ENCODE peak calls at places on chromosome 11, in four cellular contexts. D, I, L and V are unnamed samples.

GRCh38 chr11:98136357-98136756 is 884.4 kb upstream of the CNTN5 start:
- DNase-seq in D (no peak), I (no peak), L (no peak), V (no peak)

GRCh38 chr11:62707277-62707771 is at the start of the genes BSCL2 and GNG3:
- DNase-seq in L (no peak), D (no peak), I (no peak), V (no peak)

GRCh38 chr11:27350503-27350902 is 12.5 kb downstream of the CCDC34 start:
- DNase-seq in D (no peak), I (no peak), L (no peak), V (no peak)

GRCh38 chr11:130400793-130401483 is 27.5 kb downstream of the ADAMTS8 start:
- DNase-seq in D (no peak), L (peak; percentile 21), I (peak; percentile 87), V (peak; percentile 45)

GRCh38 chr11:93583490-93583889 is 40.3 kb upstream of the SMCO4 start:
- DNase-seq in L (no peak), I (no peak), D (no peak), V (no peak)

GRCh38 chr11:14974723-14975587 is 2.8 kb upstream of the CALCA start:
- DNase-seq in I (peak; percentile 20), L (peak; percentile 33), D (peak; percentile 49), V (peak; percentile 68)

GRCh38 chr11:27427183-27427980 is 45.2 kb downstream of the LGR4 start:
- DNase-seq in I (peak; percentile 34), D (peak; percentile 43), L (no peak), V (peak; percentile 50)

GRCh38 chr11:103939694-103940093 is 96.7 kb upstream of the DDI1 start:
- DNase-seq in L (no peak), D (no peak), I (no peak), V (no peak)

GRCh38 chr11:93249437-93250210 is 51.8 kb upstream of the SLC36A4 start:
- DNase-seq in L (no peak), I (no peak), D (no peak), V (no peak)

DNA sequence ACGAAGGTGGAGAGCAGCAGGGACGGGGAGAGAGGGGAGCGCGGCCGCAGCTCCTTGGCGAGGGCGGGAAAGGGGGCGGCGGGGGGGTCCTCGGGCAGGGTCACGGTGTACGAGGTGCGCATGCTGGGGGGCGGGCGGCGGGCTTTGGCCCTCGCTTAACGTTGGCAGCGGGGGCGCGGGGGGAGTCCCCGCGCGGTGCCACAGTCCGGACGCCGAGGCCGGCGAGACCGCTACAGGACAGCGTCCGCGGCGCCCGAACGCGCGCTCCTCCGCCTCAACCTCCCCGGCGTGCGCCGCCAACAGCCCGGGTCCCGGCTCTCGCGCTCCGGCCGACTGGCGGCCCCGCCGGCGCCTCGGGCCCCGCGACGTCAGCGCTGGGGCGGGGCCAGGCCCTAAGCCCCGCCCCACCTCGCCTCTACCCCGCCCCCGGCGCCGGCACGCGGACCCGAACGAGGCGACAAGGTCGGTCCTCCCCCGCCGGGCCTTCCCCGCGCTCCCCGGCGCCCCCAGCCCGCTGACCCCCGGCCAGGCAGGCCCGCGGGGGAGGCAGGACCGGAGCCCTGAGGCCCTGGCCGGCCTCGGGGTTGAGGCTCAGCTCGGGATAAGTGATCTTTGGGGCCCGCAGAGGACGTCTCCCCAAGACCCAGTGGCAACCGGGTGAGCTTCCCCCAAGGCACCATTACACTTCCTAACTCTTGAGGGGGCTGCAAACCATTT is 17.5 kb downstream of the USP2 start:
- DNase-seq in D (peak; percentile 70), L (no peak), I (no peak), V (peak; percentile 57)
- H3K4me3 ChIP-seq in D (peak overlapping the region; percentile 59), L (peak overlapping the region; percentile 32), I (peak overlapping the region; percentile 38), V (peak overlapping the region; percentile 10)

GRCh38 chr11:73402834-73403185 is 26.6 kb downstream of the RELT start:
- DNase-seq in L (no peak), I (no peak), D (no peak), V (peak; percentile 28)
- TF ChIP-seq CTCF in L (peak; percentile 36), I (peak; percentile 35), D (no peak), V (peak; percentile 29)

GRCh38 chr11:73047773-73048371 is 94.2 kb downstream of the FCHSD2 start:
- DNase-seq in L (no peak), D (no peak), I (no peak), V (no peak)
- H3K4me3 ChIP-seq in L (no peak overlapping the region), D (no peak overlapping the region), I (no peak overlapping the region), V (no peak overlapping the region)

GRCh38 chr11:65471410-65471762 is 27.5 kb upstream of the MALAT1 start:
- DNase-seq in L (no peak), I (peak; percentile 79), D (peak; percentile 84), V (peak; percentile 61)

GRCh38 chr11:65470433-65470832 is 28.4 kb upstream of the MALAT1 start:
- DNase-seq in I (no peak), D (no peak), L (no peak), V (no peak)

GRCh38 chr11:65473275-65473860 is 25.5 kb upstream of the MALAT1 start:
- DNase-seq in L (no peak), I (peak; percentile 34), D (no peak), V (peak; percentile 26)

GRCh38 chr11:65468874-65469333 is 29.9 kb upstream of the MALAT1 start:
- DNase-seq in D (peak; percentile 93), L (peak; percentile 82), I (no peak), V (peak; percentile 96)
- TF ChIP-seq CTCF in D (peak; percentile 37), L (peak; percentile 96), I (peak; percentile 42), V (peak; percentile 85)

GRCh38 chr11:45665206-45665932 is at the start of gene CHST1:
- DNase-seq in I (no peak), L (peak; percentile 11), D (peak; percentile 67), V (peak; percentile 23)
- H3K4me3 ChIP-seq in I (peak within 1 kb of the TSS; percentile 36), L (peak within 1 kb of the TSS; percentile 34), D (peak within 1 kb of the TSS; percentile 68), V (peak within 1 kb of the TSS; percentile 11)

DNA sequence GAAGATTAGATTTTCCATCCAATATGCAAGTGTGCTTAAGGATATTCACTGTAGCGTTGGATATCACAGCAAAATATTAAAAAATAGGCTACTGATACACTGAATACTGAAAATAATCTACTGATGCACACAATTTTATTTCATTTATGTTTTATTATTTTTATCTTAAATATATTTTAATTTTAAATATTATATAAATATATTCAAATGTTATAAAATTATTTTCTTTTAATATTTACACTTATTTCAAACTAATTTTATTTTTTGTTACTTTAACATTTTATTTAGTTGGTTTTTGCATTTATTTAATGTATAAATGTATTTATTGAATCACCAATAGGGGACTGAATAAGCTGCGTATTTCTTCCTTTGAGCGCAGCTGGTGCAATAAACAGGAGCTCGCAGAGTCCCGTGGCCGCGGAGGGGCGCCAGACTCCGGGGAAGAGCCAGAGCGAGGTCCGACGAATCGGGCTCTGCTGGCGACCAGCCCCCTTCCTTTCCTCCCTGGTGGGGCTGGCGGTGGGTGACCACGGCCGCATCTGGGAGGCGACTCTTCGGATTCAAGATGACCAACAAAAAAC is 12.2 kb downstream of the MMP3 start:
- DNase-seq in I (peak; percentile 23), L (no peak), D (no peak), V (peak; percentile 51)
- TF ChIP-seq CTCF in I (peak; percentile 58), L (no peak), D (no peak), V (peak; percentile 46)

GRCh38 chr11:122309262-122309925 is 193.4 kb upstream of the BLID start:
- DNase-seq in I (no peak), D (no peak), L (no peak), V (no peak)
- H3K4me3 ChIP-seq in I (no peak overlapping the region), D (no peak overlapping the region), L (no peak overlapping the region), V (no peak overlapping the region)

GRCh38 chr11:1919428-1920127 is at the start of gene TNNT3:
- DNase-seq in I (no peak), D (no peak), L (no peak), V (no peak)

GRCh38 chr11:1916132-1916985 is 3.1 kb upstream of the TNNT3 start:
- DNase-seq in I (no peak), L (no peak), D (no peak), V (no peak)

GRCh38 chr11:1918436-1919315 is 827 bp upstream of the TNNT3 start:
- DNase-seq in L (no peak), I (no peak), D (no peak), V (no peak)

GRCh38 chr11:1916986-1917522 is 2.4 kb upstream of the TNNT3 start:
- DNase-seq in D (no peak), I (no peak), L (no peak), V (no peak)

GRCh38 chr11:1917523-1918435 is 1.7 kb upstream of the TNNT3 start:
- DNase-seq in L (no peak), D (no peak), I (no peak), V (no peak)
- TF ChIP-seq CTCF in L (no peak), D (no peak), I (no peak), V (peak; percentile 33)

DNA sequence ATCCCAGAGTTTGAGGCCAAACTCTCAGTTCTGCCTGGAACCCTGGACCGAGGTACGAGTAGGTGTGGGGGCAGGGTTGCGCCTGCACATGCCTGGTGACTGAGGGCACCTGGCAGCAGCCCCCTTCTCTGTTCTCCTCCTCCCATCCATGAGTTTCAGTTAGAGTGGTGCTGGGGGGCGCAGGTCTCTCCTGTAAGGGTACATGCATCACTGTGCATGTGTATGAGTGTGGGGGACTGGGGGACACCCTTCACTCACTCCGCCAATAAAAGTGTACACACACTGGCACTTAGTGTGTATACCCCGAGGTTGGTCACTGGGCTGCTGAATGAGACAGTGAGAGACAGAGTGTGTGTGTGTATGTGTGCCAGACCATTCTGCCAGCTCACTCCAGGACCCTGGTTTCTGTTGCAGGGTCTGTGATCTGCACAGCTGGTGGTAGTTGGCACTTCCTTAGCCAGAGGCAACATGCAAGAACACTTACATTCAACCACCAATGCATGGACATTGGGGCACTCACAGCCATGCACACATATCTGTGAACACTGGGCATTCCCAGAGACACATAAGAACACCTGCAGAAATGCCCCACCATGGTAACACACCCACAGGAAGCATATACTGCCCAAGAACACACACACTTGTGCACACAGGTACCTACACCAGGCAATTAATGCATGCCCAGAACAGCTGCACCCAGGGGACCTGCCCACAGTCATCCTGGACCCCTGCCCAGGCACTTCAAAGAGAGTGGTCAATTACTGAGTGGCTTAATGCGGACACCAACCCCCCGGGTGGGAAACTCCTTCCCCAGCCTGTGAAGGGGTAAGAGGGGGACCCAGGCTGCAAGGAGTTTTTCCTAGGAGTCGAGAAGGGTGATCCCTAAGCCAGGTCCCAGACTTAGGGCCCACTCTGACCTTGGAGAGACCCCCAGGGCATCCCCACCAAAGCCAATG is 1.2 kb upstream of the NRXN2 start:
- DNase-seq in D (no peak), L (no peak), I (no peak), V (no peak)
- H3K4me3 ChIP-seq in D (no peak overlapping the region), L (no peak overlapping the region), I (no peak overlapping the region), V (no peak overlapping the region)

GRCh38 chr11:124934862-124935547 is 842 bp downstream of the HEPACAM start:
- DNase-seq in L (peak; percentile 46), I (peak; percentile 96), D (no peak), V (peak; percentile 53)
- TF ChIP-seq CTCF in L (peak; percentile 19), I (peak; percentile 35), D (no peak), V (no peak)